ENCODE peak calls at places on chromosome 1, in seven cellular contexts. One of them, this sample, is unnamed.

GRCh38 chr1:157878059-157878458 is 36.5 kb upstream of the CD5L start:
- DNase-seq in ascending aorta: no peak
- DNase-seq in activated T-helper 1 cell treated with anti-CD3 and anti-CD28 coated beads, Interleukin-2, amount 50 U/mL, for 16 hours: no peak
- DNase-seq in NCI-H2081: no peak
- DNase-seq in NCI-H748 treated with DMSO at 0.1 percent for 48 hours: no peak
- DNase-seq in NB4: peak
- DNase-seq in NCI-H345: peak
- DNase-seq in this sample: no peak

GRCh38 chr1:168136709-168137514 is at the start of gene GPR161:
- DNase-seq in activated T-helper 1 cell treated with anti-CD3 and anti-CD28 coated beads, Interleukin-2, amount 50 U/mL, for 16 hours: no peak
- DNase-seq in NCI-H345: peak
- DNase-seq in NCI-H2081: peak
- DNase-seq in ascending aorta: peak
- DNase-seq in NB4: peak
- DNase-seq in NCI-H748 treated with DMSO at 0.1 percent for 48 hours: peak
- DNase-seq in this sample: no peak

GRCh38 chr1:2237773-2238172 is 9.7 kb downstream of the SKI start:
- DNase-seq in NCI-H2081: no peak
- DNase-seq in NB4: no peak
- DNase-seq in NCI-H748 treated with DMSO at 0.1 percent for 48 hours: no peak
- DNase-seq in activated T-helper 1 cell treated with anti-CD3 and anti-CD28 coated beads, Interleukin-2, amount 50 U/mL, for 16 hours: no peak
- DNase-seq in ascending aorta: no peak
- DNase-seq in NCI-H345: no peak
- DNase-seq in this sample: peak

GRCh38 chr1:185154912-185155513 is 1.7 kb downstream of the TRMT1L start:
- DNase-seq in NCI-H748 treated with DMSO at 0.1 percent for 48 hours: no peak
- DNase-seq in NCI-H345: no peak
- DNase-seq in activated T-helper 1 cell treated with anti-CD3 and anti-CD28 coated beads, Interleukin-2, amount 50 U/mL, for 16 hours: no peak
- DNase-seq in NB4: peak
- DNase-seq in NCI-H2081: no peak
- DNase-seq in ascending aorta: no peak
- DNase-seq in this sample: no peak

GRCh38 chr1:2493691-2494322 is 17.7 kb downstream of the PLCH2 start:
- DNase-seq in NCI-H2081: no peak
- DNase-seq in activated T-helper 1 cell treated with anti-CD3 and anti-CD28 coated beads, Interleukin-2, amount 50 U/mL, for 16 hours: no peak
- DNase-seq in NCI-H345: no peak
- DNase-seq in NB4: no peak
- DNase-seq in ascending aorta: no peak
- DNase-seq in NCI-H748 treated with DMSO at 0.1 percent for 48 hours: no peak
- DNase-seq in this sample: peak

GRCh38 chr1:101781437-101781836 is 215.3 kb downstream of the OLFM3 start:
- DNase-seq in ascending aorta: no peak
- DNase-seq in NB4: peak
- DNase-seq in NCI-H345: peak
- DNase-seq in NCI-H748 treated with DMSO at 0.1 percent for 48 hours: peak
- DNase-seq in NCI-H2081: peak
- DNase-seq in activated T-helper 1 cell treated with anti-CD3 and anti-CD28 coated beads, Interleukin-2, amount 50 U/mL, for 16 hours: no peak
- DNase-seq in this sample: no peak

GRCh38 chr1:84967666-84968065 is 29.2 kb downstream of the MCOLN2 start:
- DNase-seq in activated T-helper 1 cell treated with anti-CD3 and anti-CD28 coated beads, Interleukin-2, amount 50 U/mL, for 16 hours: no peak
- DNase-seq in ascending aorta: no peak
- DNase-seq in NB4: no peak
- DNase-seq in NCI-H2081: no peak
- DNase-seq in NCI-H345: no peak
- DNase-seq in NCI-H748 treated with DMSO at 0.1 percent for 48 hours: no peak
- DNase-seq in this sample: no peak

GRCh38 chr1:226403522-226404034 is 4.3 kb downstream of the PARP1 start:
- DNase-seq in ascending aorta: no peak
- DNase-seq in NCI-H748 treated with DMSO at 0.1 percent for 48 hours: no peak
- DNase-seq in activated T-helper 1 cell treated with anti-CD3 and anti-CD28 coated beads, Interleukin-2, amount 50 U/mL, for 16 hours: no peak
- DNase-seq in NCI-H2081: peak
- DNase-seq in NB4: peak
- DNase-seq in NCI-H345: no peak
- DNase-seq in this sample: peak

GRCh38 chr1:96533820-96534219 is 187.8 kb upstream of the PTBP2 start:
- DNase-seq in NB4: no peak
- DNase-seq in ascending aorta: no peak
- DNase-seq in activated T-helper 1 cell treated with anti-CD3 and anti-CD28 coated beads, Interleukin-2, amount 50 U/mL, for 16 hours: no peak
- DNase-seq in NCI-H748 treated with DMSO at 0.1 percent for 48 hours: no peak
- DNase-seq in NCI-H345: no peak
- DNase-seq in NCI-H2081: no peak
- DNase-seq in this sample: no peak

GRCh38 chr1:151596166-151596933 is 15.5 kb upstream of the SNX27 start:
- DNase-seq in activated T-helper 1 cell treated with anti-CD3 and anti-CD28 coated beads, Interleukin-2, amount 50 U/mL, for 16 hours: no peak
- DNase-seq in NCI-H2081: no peak
- DNase-seq in NCI-H345: peak
- DNase-seq in ascending aorta: no peak
- DNase-seq in NCI-H748 treated with DMSO at 0.1 percent for 48 hours: no peak
- DNase-seq in NB4: no peak
- DNase-seq in this sample: no peak

GRCh38 chr1:77874804-77875445 is 13.5 kb upstream of the NEXN start:
- DNase-seq in NCI-H345: no peak
- DNase-seq in NCI-H748 treated with DMSO at 0.1 percent for 48 hours: no peak
- DNase-seq in activated T-helper 1 cell treated with anti-CD3 and anti-CD28 coated beads, Interleukin-2, amount 50 U/mL, for 16 hours: no peak
- DNase-seq in NB4: no peak
- DNase-seq in ascending aorta: no peak
- DNase-seq in NCI-H2081: no peak
- DNase-seq in this sample: no peak

GRCh38 chr1:22447581-22448215 is 4.0 kb upstream of the ZBTB40 start:
- DNase-seq in NCI-H748 treated with DMSO at 0.1 percent for 48 hours: no peak
- DNase-seq in NCI-H345: no peak
- DNase-seq in NB4: no peak
- DNase-seq in activated T-helper 1 cell treated with anti-CD3 and anti-CD28 coated beads, Interleukin-2, amount 50 U/mL, for 16 hours: no peak
- DNase-seq in ascending aorta: peak
- DNase-seq in NCI-H2081: no peak
- DNase-seq in this sample: no peak

GRCh38 chr1:42319128-42319851 is 15.7 kb downstream of the FOXJ3 start:
- DNase-seq in NCI-H748 treated with DMSO at 0.1 percent for 48 hours: no peak
- DNase-seq in activated T-helper 1 cell treated with anti-CD3 and anti-CD28 coated beads, Interleukin-2, amount 50 U/mL, for 16 hours: no peak
- DNase-seq in NCI-H345: no peak
- DNase-seq in NB4: peak
- DNase-seq in NCI-H2081: no peak
- DNase-seq in ascending aorta: no peak
- DNase-seq in this sample: no peak